ENCODE peak calls at places on chromosomes 3 and 15, in five cellular contexts. Q is GM23338, I is cardiac muscle cell, O is HCT116, V is type B pancreatic cell. F is an unnamed sample.

GRCh38 chr3:66803206-66803605 is 194.9 kb upstream of the KBTBD8 start:
- DNase-seq in V (no peak), O (no peak), I (no peak), Q (peak; percentile 74), F (peak; percentile 58)

GRCh38 chr3:35639251-35640185 is at the start of gene ARPP21:
- DNase-seq in I (peak; percentile 61), Q (peak; percentile 57), V (peak; percentile 70), O (no peak), F (peak; percentile 57)

GRCh38 chr3:88863196-88863595 is 244.2 kb upstream of the EPHA3 start:
- DNase-seq in Q (no peak), I (no peak), V (no peak), O (no peak), F (no peak)

GRCh38 chr3:96755519-96755918 is 58.9 kb upstream of the EPHA6 start:
- DNase-seq in I (no peak), O (no peak), Q (no peak), V (no peak), F (no peak)

GRCh38 chr3:183539821-183540220 is 15.7 kb downstream of the KLHL6 start:
- DNase-seq in Q (no peak), O (no peak), I (no peak), V (no peak), F (no peak)

GRCh38 chr15:65100427-65100826 is 14.6 kb downstream of the UBAP1L start:
- DNase-seq in O (no peak), Q (no peak), I (no peak), V (no peak), F (no peak)

GRCh38 chr3:183487046-183487445 is 58.6 kb upstream of the MCF2L2 start:
- DNase-seq in V (peak; percentile 6), O (no peak), I (no peak), Q (no peak), F (peak; percentile 4)

GRCh38 chr3:111616417-111617105 is 21.4 kb upstream of the ZBED2 start:
- DNase-seq in Q (no peak), O (no peak), I (no peak), V (no peak), F (no peak)

GRCh38 chr3:117149577-117149976 is 440.0 kb downstream of the TUSC7 start:
- DNase-seq in V (no peak), Q (peak; percentile 18), O (no peak), I (no peak), F (no peak)

GRCh38 chr3:191461113-191461595 is at the start of gene PYDC2:
- DNase-seq in O (no peak), V (no peak), Q (no peak), I (no peak), F (no peak)

GRCh38 chr15:80932989-80933388 is 56.6 kb downstream of the MESD start:
- DNase-seq in Q (no peak), O (no peak), V (no peak), I (no peak), F (no peak)

GRCh38 chr15:48695088-48695834 is 49.8 kb upstream of the FBN1 start:
- DNase-seq in Q (no peak), V (no peak), O (no peak), I (no peak), F (no peak)

GRCh38 chr3:149572796-149573414 is 84.9 kb downstream of the WWTR1 start:
- DNase-seq in Q (no peak), V (no peak), O (no peak), I (no peak), F (no peak)

GRCh38 chr3:46692566-46692983 is 904 bp downstream of the ALS2CL start:
- DNase-seq in O (peak; percentile 73), Q (peak; percentile 41), V (no peak), I (no peak), F (peak; percentile 81)

GRCh38 chr15:40506964-40507571 is 36.3 kb downstream of the CHST14 start:
- DNase-seq in O (peak; percentile 57), V (peak; percentile 83), I (peak; percentile 91), Q (peak; percentile 95), F (peak; percentile 90)

GRCh38 chr3:111173328-111173900 is 101.8 kb downstream of the NECTIN3 start:
- DNase-seq in Q (peak; percentile 70), O (no peak), V (no peak), I (peak; percentile 37), F (peak; percentile 31)

GRCh38 chr3:12541625-12542024 is 3.7 kb downstream of the MKRN2OS start:
- DNase-seq in O (no peak), Q (peak; percentile 69), V (no peak), I (peak; percentile 47), F (peak; percentile 68)

GRCh38 chr3:194713299-194714121 is 27.8 kb downstream of the FAM43A start:
- DNase-seq in Q (no peak), I (no peak), V (no peak), O (no peak), F (no peak)

GRCh38 chr15:94287794-94288246 is 56.5 kb downstream of the MCTP2 start:
- DNase-seq in Q (peak; percentile 27), V (no peak), I (no peak), O (no peak), F (no peak)

GRCh38 chr3:132016061-132017041 is 18.5 kb downstream of the CPNE4 start:
- DNase-seq in O (no peak), Q (no peak), I (no peak), V (no peak), F (no peak)

GRCh38 chr3:149009732-149010131 is 18.4 kb downstream of the GYG1 start:
- DNase-seq in I (no peak), V (no peak), Q (no peak), O (no peak), F (no peak)

GRCh38 chr15:89002281-89002761 is 85.9 kb upstream of the ABHD2 start:
- DNase-seq in V (no peak), I (peak; percentile 31), O (no peak), Q (no peak), F (no peak)

GRCh38 chr3:45179163-45179562 is 33.0 kb upstream of the CDCP1 start:
- DNase-seq in V (no peak), Q (no peak), I (no peak), O (no peak), F (no peak)

GRCh38 chr15:41276821-41277220 is 45.8 kb downstream of the CHP1 start:
- DNase-seq in Q (no peak), V (no peak), O (no peak), I (no peak), F (no peak)

GRCh38 chr3:71066356-71066755 is 517.2 kb downstream of the FOXP1 start:
- DNase-seq in O (no peak), Q (peak; percentile 55), I (no peak), V (no peak), F (no peak)

GRCh38 chr3:27714101-27714526 is 8.0 kb downstream of the EOMES start:
- DNase-seq in I (peak; percentile 30), O (no peak), Q (peak; percentile 72), V (no peak), F (peak; percentile 41)

GRCh38 chr3:27714692-27715453 is 7.2 kb downstream of the EOMES start:
- DNase-seq in O (no peak), I (peak; percentile 68), V (no peak), Q (peak; percentile 80), F (peak; percentile 64)

GRCh38 chr3:27715863-27716262 is 6.3 kb downstream of the EOMES start:
- DNase-seq in Q (no peak), I (no peak), O (no peak), V (no peak), F (no peak)

GRCh38 chr3:27716309-27716708 is 5.8 kb downstream of the EOMES start:
- DNase-seq in Q (peak; percentile 22), O (no peak), I (no peak), V (no peak), F (no peak)

GRCh38 chr3:27715454-27715806 is 6.7 kb downstream of the EOMES start:
- DNase-seq in Q (peak; percentile 60), O (no peak), I (no peak), V (no peak), F (peak; percentile 52)
- TF ChIP-seq CTCF in Q (no peak), O (no peak), I (no peak), V (no peak), F (no peak)

GRCh38 chr15:57925650-57926049 is 139.9 kb downstream of the ALDH1A2 start:
- DNase-seq in I (no peak), Q (no peak), O (no peak), V (no peak), F (no peak)
- TF ChIP-seq CTCF in I (no peak), Q (no peak), O (no peak), V (no peak), F (no peak)

GRCh38 chr3:134359121-134360010 is 14.9 kb downstream of the AMOTL2 start:
- DNase-seq in I (no peak), O (no peak), V (no peak), Q (no peak), F (no peak)

GRCh38 chr3:134357261-134357913 is 16.9 kb downstream of the AMOTL2 start:
- DNase-seq in O (no peak), I (no peak), V (no peak), Q (no peak), F (no peak)

GRCh38 chr3:134360046-134360445 is 14.2 kb downstream of the AMOTL2 start:
- DNase-seq in O (no peak), I (no peak), Q (no peak), V (no peak), F (no peak)

GRCh38 chr3:134356411-134357040 is 17.7 kb downstream of the AMOTL2 start:
- DNase-seq in Q (no peak), V (no peak), O (no peak), I (no peak), F (no peak)

DNA sequence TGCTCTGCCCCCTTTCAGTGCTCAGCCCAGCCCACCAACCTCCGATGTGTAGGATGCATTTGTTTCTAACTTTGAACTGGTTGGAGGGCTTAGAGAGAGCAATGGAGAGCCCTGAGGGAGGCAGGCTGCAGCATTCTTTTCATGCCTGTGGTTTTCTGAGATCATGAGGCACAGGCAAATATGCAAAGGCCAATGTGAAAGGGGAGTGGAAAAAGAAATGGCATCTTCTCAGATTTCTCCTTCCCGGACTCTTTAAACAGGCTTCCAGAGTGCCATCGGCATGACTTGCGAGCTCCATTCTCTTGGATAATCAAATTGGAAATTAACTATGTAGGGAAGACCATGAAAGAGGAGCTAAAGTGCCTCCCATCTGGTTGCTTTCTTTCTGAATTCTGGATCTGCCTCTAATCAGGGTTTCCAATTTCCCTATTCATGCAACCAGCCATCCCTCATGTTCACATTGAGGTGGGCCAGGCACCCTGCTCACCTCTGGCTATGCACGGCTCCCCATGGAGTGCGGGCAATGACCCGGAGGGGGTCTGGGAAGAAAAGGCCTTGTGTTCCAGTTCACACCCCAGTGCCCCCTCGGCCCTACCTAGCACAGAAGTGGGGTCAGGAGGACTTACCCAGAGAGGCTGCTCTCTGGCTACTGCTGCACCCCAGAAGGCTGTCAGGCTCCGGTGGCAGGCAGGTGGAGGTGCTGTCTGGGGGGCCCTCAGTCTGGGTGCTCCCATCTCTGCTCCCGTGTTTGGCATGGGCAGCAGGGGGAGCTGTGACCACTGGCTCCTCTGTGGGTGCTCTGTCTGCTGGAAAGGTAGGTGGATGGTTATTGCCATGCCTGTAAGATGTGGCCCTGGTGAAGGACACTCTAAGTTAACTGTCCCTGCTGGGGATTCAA is 16.1 kb downstream of the AMOTL2 start:
- DNase-seq in O (peak; percentile 52), V (no peak), Q (no peak), I (peak; percentile 75), F (peak; percentile 73)
- TF ChIP-seq CTCF in O (peak; percentile 68), V (peak; percentile 48), Q (peak; percentile 67), I (peak; percentile 50), F (peak; percentile 58)

DNA sequence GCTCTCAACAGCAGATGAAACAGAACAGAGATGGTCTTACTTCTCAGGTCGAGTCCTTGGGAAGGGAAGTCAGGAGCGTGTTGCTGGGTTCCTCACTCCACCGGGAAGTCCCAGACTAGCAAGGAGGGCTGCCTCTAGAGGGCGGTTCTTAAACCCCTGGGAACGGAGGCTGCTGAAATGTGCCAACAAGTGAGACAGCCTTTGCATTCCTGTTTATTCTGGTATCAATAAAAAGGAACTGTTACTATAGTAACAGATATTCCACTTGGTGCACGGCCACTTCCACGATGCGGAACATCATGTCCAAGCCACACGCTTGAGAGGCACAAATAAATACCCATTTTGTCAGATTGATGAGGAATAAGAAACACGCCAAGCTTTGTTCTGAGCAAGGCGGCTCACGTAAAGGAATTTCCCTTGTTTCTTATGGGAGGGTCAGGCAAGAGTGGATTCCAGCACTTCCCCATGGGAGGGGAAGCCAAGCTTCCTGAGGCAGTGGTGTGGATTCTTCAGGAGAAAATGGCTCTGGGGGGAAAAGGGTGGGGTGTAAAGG is at the start of gene FAM107A:
- DNase-seq in Q (peak; percentile 87), V (no peak), O (no peak), I (no peak), F (peak; percentile 85)
- TF ChIP-seq CTCF in Q (peak; percentile 63), V (no peak), O (peak; percentile 40), I (peak; percentile 35), F (peak; percentile 51)